ENCODE peak calls at places on chromosomes 16 and 17, in five cellular contexts. One of them, this sample, is unnamed.

GRCh38 chr16:49462989-49463371 is 89.4 kb downstream of the C16orf78 start:
- DNase-seq in renal cortical epithelial cell: no peak
- DNase-seq in type B pancreatic cell: peak; percentile 51
- DNase-seq in activated naive CD4-positive, alpha-beta T cell treated with anti-CD3 and anti-CD28 coated beads for 36 hours: peak; percentile 41
- DNase-seq in NCI-H2171: peak; percentile 49
- DNase-seq in this sample: peak; percentile 62

GRCh38 chr17:4150106-4150505 is 7.1 kb downstream of the CYB5D2 start:
- DNase-seq in renal cortical epithelial cell: no peak
- DNase-seq in type B pancreatic cell: no peak
- DNase-seq in NCI-H2171: no peak
- DNase-seq in activated naive CD4-positive, alpha-beta T cell treated with anti-CD3 and anti-CD28 coated beads for 36 hours: no peak
- DNase-seq in this sample: no peak

GRCh38 chr17:80822021-80822699 is 169.5 kb upstream of the CHMP6 start:
- DNase-seq in renal cortical epithelial cell: no peak
- DNase-seq in activated naive CD4-positive, alpha-beta T cell treated with anti-CD3 and anti-CD28 coated beads for 36 hours: no peak
- DNase-seq in NCI-H2171: no peak
- DNase-seq in type B pancreatic cell: no peak
- DNase-seq in this sample: no peak

GRCh38 chr16:23030001-23030400 is 119.3 kb downstream of the USP31 start:
- DNase-seq in renal cortical epithelial cell: no peak
- DNase-seq in activated naive CD4-positive, alpha-beta T cell treated with anti-CD3 and anti-CD28 coated beads for 36 hours: no peak
- DNase-seq in NCI-H2171: no peak
- DNase-seq in type B pancreatic cell: no peak
- DNase-seq in this sample: no peak

GRCh38 chr17:77609553-77610517 is 348.7 kb upstream of the TNRC6C start:
- DNase-seq in type B pancreatic cell: no peak
- DNase-seq in activated naive CD4-positive, alpha-beta T cell treated with anti-CD3 and anti-CD28 coated beads for 36 hours: peak; percentile 86
- DNase-seq in renal cortical epithelial cell: no peak
- DNase-seq in NCI-H2171: no peak
- DNase-seq in this sample: no peak

GRCh38 chr17:4232168-4232813 is 31.5 kb downstream of the ANKFY1 start:
- DNase-seq in NCI-H2171: peak; percentile 60
- DNase-seq in activated naive CD4-positive, alpha-beta T cell treated with anti-CD3 and anti-CD28 coated beads for 36 hours: no peak
- DNase-seq in renal cortical epithelial cell: peak; percentile 59
- DNase-seq in type B pancreatic cell: no peak
- DNase-seq in this sample: no peak

GRCh38 chr16:70576431-70577255 is 53.0 kb downstream of the SF3B3 start:
- DNase-seq in renal cortical epithelial cell: peak; percentile 68
- DNase-seq in type B pancreatic cell: no peak
- DNase-seq in NCI-H2171: no peak
- DNase-seq in activated naive CD4-positive, alpha-beta T cell treated with anti-CD3 and anti-CD28 coated beads for 36 hours: no peak
- DNase-seq in this sample: no peak

GRCh38 chr17:29089601-29090044 is 46.7 kb downstream of the PIPOX start:
- DNase-seq in renal cortical epithelial cell: no peak
- DNase-seq in type B pancreatic cell: no peak
- DNase-seq in NCI-H2171: no peak
- DNase-seq in activated naive CD4-positive, alpha-beta T cell treated with anti-CD3 and anti-CD28 coated beads for 36 hours: no peak
- DNase-seq in this sample: no peak

GRCh38 chr16:1707193-1707790 is 1.3 kb downstream of the MAPK8IP3 start:
- DNase-seq in type B pancreatic cell: no peak
- DNase-seq in NCI-H2171: no peak
- DNase-seq in renal cortical epithelial cell: no peak
- DNase-seq in activated naive CD4-positive, alpha-beta T cell treated with anti-CD3 and anti-CD28 coated beads for 36 hours: peak; percentile 39
- DNase-seq in this sample: no peak

GRCh38 chr17:81515530-81516041 is 3.0 kb upstream of the ACTG1 start:
- DNase-seq in NCI-H2171: no peak
- DNase-seq in activated naive CD4-positive, alpha-beta T cell treated with anti-CD3 and anti-CD28 coated beads for 36 hours: no peak
- DNase-seq in type B pancreatic cell: no peak
- DNase-seq in renal cortical epithelial cell: no peak
- DNase-seq in this sample: no peak

GRCh38 chr16:85286066-85286712 is 173.9 kb upstream of the CIBAR2 start:
- DNase-seq in activated naive CD4-positive, alpha-beta T cell treated with anti-CD3 and anti-CD28 coated beads for 36 hours: no peak
- DNase-seq in type B pancreatic cell: no peak
- DNase-seq in NCI-H2171: no peak
- DNase-seq in renal cortical epithelial cell: no peak
- DNase-seq in this sample: no peak

GRCh38 chr17:28950752-28951427 is 428 bp downstream of the PHF12 start:
- DNase-seq in type B pancreatic cell: no peak
- DNase-seq in renal cortical epithelial cell: no peak
- DNase-seq in NCI-H2171: no peak
- DNase-seq in activated naive CD4-positive, alpha-beta T cell treated with anti-CD3 and anti-CD28 coated beads for 36 hours: no peak
- DNase-seq in this sample: no peak

GRCh38 chr16:65410801-65411200 is 288.9 kb upstream of the CDH11 start:
- DNase-seq in type B pancreatic cell: no peak
- DNase-seq in activated naive CD4-positive, alpha-beta T cell treated with anti-CD3 and anti-CD28 coated beads for 36 hours: no peak
- DNase-seq in NCI-H2171: no peak
- DNase-seq in renal cortical epithelial cell: peak; percentile 17
- DNase-seq in this sample: no peak

GRCh38 chr17:18106211-18106610 is 2.3 kb upstream of the MYO15A start:
- DNase-seq in renal cortical epithelial cell: no peak
- DNase-seq in activated naive CD4-positive, alpha-beta T cell treated with anti-CD3 and anti-CD28 coated beads for 36 hours: no peak
- DNase-seq in NCI-H2171: no peak
- DNase-seq in type B pancreatic cell: no peak
- DNase-seq in this sample: no peak

GRCh38 chr16:19116711-19117449 is 3.1 kb downstream of the ITPRIPL2 start:
- DNase-seq in renal cortical epithelial cell: peak; percentile 75
- DNase-seq in activated naive CD4-positive, alpha-beta T cell treated with anti-CD3 and anti-CD28 coated beads for 36 hours: no peak
- DNase-seq in type B pancreatic cell: no peak
- DNase-seq in NCI-H2171: no peak
- DNase-seq in this sample: no peak

GRCh38 chr16:14037960-14038359 is 33.2 kb upstream of the MRTFB start:
- DNase-seq in renal cortical epithelial cell: no peak
- DNase-seq in NCI-H2171: no peak
- DNase-seq in activated naive CD4-positive, alpha-beta T cell treated with anti-CD3 and anti-CD28 coated beads for 36 hours: no peak
- DNase-seq in type B pancreatic cell: no peak
- DNase-seq in this sample: no peak

GRCh38 chr17:5986644-5987043 is 83.5 kb upstream of the WSCD1 start:
- DNase-seq in activated naive CD4-positive, alpha-beta T cell treated with anti-CD3 and anti-CD28 coated beads for 36 hours: no peak
- DNase-seq in renal cortical epithelial cell: no peak
- DNase-seq in NCI-H2171: no peak
- DNase-seq in type B pancreatic cell: no peak
- DNase-seq in this sample: no peak

GRCh38 chr17:68567035-68567434 is 34.1 kb downstream of the FAM20A start:
- DNase-seq in type B pancreatic cell: no peak
- DNase-seq in activated naive CD4-positive, alpha-beta T cell treated with anti-CD3 and anti-CD28 coated beads for 36 hours: no peak
- DNase-seq in NCI-H2171: no peak
- DNase-seq in renal cortical epithelial cell: no peak
- DNase-seq in this sample: no peak

GRCh38 chr16:73214825-73215481 is 167.0 kb upstream of the ZFHX3 start:
- DNase-seq in NCI-H2171: no peak
- DNase-seq in type B pancreatic cell: no peak
- DNase-seq in activated naive CD4-positive, alpha-beta T cell treated with anti-CD3 and anti-CD28 coated beads for 36 hours: no peak
- DNase-seq in renal cortical epithelial cell: no peak
- DNase-seq in this sample: no peak

GRCh38 chr16:29645699-29646187 is 17.3 kb upstream of the SPN start:
- DNase-seq in activated naive CD4-positive, alpha-beta T cell treated with anti-CD3 and anti-CD28 coated beads for 36 hours: peak; percentile 35
- DNase-seq in type B pancreatic cell: no peak
- DNase-seq in renal cortical epithelial cell: peak; percentile 16
- DNase-seq in NCI-H2171: no peak
- DNase-seq in this sample: no peak

GRCh38 chr16:12513791-12514175 is 289.9 kb downstream of the CPPED1 start:
- DNase-seq in NCI-H2171: no peak
- DNase-seq in activated naive CD4-positive, alpha-beta T cell treated with anti-CD3 and anti-CD28 coated beads for 36 hours: no peak
- DNase-seq in type B pancreatic cell: no peak
- DNase-seq in renal cortical epithelial cell: no peak
- DNase-seq in this sample: no peak

GRCh38 chr17:50686494-50687199 is 21.1 kb downstream of the ANKRD40 start:
- DNase-seq in type B pancreatic cell: no peak
- DNase-seq in activated naive CD4-positive, alpha-beta T cell treated with anti-CD3 and anti-CD28 coated beads for 36 hours: no peak
- DNase-seq in renal cortical epithelial cell: peak; percentile 92
- DNase-seq in NCI-H2171: no peak
- DNase-seq in this sample: peak; percentile 93

GRCh38 chr16:74192281-74192680 is 104.3 kb upstream of the PSMD7 start:
- DNase-seq in NCI-H2171: no peak
- DNase-seq in activated naive CD4-positive, alpha-beta T cell treated with anti-CD3 and anti-CD28 coated beads for 36 hours: no peak
- DNase-seq in type B pancreatic cell: no peak
- DNase-seq in renal cortical epithelial cell: no peak
- DNase-seq in this sample: peak; percentile 80

GRCh38 chr16:50403491-50403890 is 34.7 kb upstream of the BRD7 start:
- DNase-seq in activated naive CD4-positive, alpha-beta T cell treated with anti-CD3 and anti-CD28 coated beads for 36 hours: no peak
- DNase-seq in renal cortical epithelial cell: no peak
- DNase-seq in type B pancreatic cell: no peak
- DNase-seq in NCI-H2171: no peak
- DNase-seq in this sample: peak; percentile 72

GRCh38 chr16:28946681-28947080 is 4.1 kb upstream of the NFATC2IP start:
- DNase-seq in type B pancreatic cell: no peak
- DNase-seq in renal cortical epithelial cell: no peak
- DNase-seq in activated naive CD4-positive, alpha-beta T cell treated with anti-CD3 and anti-CD28 coated beads for 36 hours: no peak
- DNase-seq in NCI-H2171: no peak
- DNase-seq in this sample: no peak